ENCODE peak calls at places on chromosomes 13 and 19, in eight cellular contexts. G, W, K, E, Q, F, P and N are unnamed samples.

GRCh38 chr19:36688058-36688457 is 646 bp downstream of the ZNF567 start:
- DNase-seq in P (no peak), E (no peak), G (no peak), K (no peak), W (no peak), Q (no peak), F (no peak), N (no peak)

GRCh38 chr19:27859689-27860088 is 1353.3 kb downstream of the UQCRFS1 start:
- DNase-seq in K (peak), E (no peak), P (no peak), Q (no peak), W (no peak), F (no peak), G (no peak), N (no peak)

GRCh38 chr13:113860579-113861432 is 3.1 kb downstream of the GAS6 start:
- DNase-seq in G (no peak), Q (peak), E (no peak), W (no peak), K (peak), F (no peak), P (no peak), N (no peak)

GRCh38 chr19:19185853-19186728 is 5.9 kb downstream of the BORCS8 start:
- DNase-seq in F (no peak), P (peak), G (peak), K (no peak), W (peak), E (no peak), Q (peak), N (no peak)

GRCh38 chr13:20803180-20803965 is 29.6 kb upstream of the EEF1AKMT1 start:
- DNase-seq in P (no peak), E (no peak), Q (peak), F (no peak), K (no peak), W (no peak), G (no peak), N (no peak)

GRCh38 chr19:15180451-15181390 is 20.1 kb downstream of the NOTCH3 start:
- DNase-seq in E (no peak), W (peak), Q (peak), F (no peak), G (no peak), P (no peak), K (no peak), N (no peak)

GRCh38 chr13:44373601-44374347 is at the start of gene SERP2:
- DNase-seq in F (no peak), G (no peak), E (peak), P (no peak), K (no peak), W (peak), Q (no peak), N (no peak)

GRCh38 chr13:42970824-42971669 is 21.0 kb downstream of the EPSTI1 start:
- DNase-seq in W (peak), P (peak), F (no peak), K (no peak), G (peak), E (no peak), Q (peak), N (peak)

GRCh38 chr13:31867709-31868108 is 128.4 kb downstream of the RXFP2 start:
- DNase-seq in F (no peak), K (no peak), G (no peak), W (no peak), E (no peak), Q (no peak), P (no peak), N (no peak)

GRCh38 chr19:45973564-45974338 is at the start of gene NOVA2:
- DNase-seq in E (peak), F (no peak), P (peak), W (peak), Q (peak), K (peak), G (no peak), N (peak)

GRCh38 chr13:21058361-21058760 is 3.0 kb downstream of the LATS2 start:
- DNase-seq in Q (peak), W (no peak), G (peak), E (no peak), P (no peak), F (no peak), K (no peak), N (no peak)

GRCh38 chr19:3563689-3564269 is 6.4 kb upstream of the MFSD12 start:
- DNase-seq in W (no peak), Q (no peak), G (no peak), P (no peak), E (no peak), K (no peak), F (no peak), N (no peak)